ENCODE peak calls at places on chromosomes 16 and 17, in four cellular contexts. D is germinal center, B is epithelial cell of esophagus, G is NCI-H748 treated with DMSO at 0.1 percent for 48 hours. N is an unnamed sample.

GRCh38 chr17:40534431-40535189 is 30.7 kb downstream of the CCR7 start:
- DNase-seq in D (no peak), B (no peak), G (no peak), N (no peak)

GRCh38 chr17:42744283-42744805 is 496 bp downstream of the EZH1 start:
- DNase-seq in D (peak), B (peak), G (peak), N (peak)

GRCh38 chr17:35257080-35257701 is 14.3 kb downstream of the SLFN5 start:
- DNase-seq in D (no peak), B (peak), G (peak), N (no peak)

GRCh38 chr17:48427598-48427997 is 2.4 kb downstream of the SKAP1 start:
- DNase-seq in D (no peak), B (no peak), G (no peak), N (peak)

GRCh38 chr17:63434951-63435571 is 11.0 kb downstream of the CYB561 start:
- DNase-seq in D (no peak), B (peak), G (no peak), N (no peak)

GRCh38 chr16:3780570-3780969 is 63.2 kb upstream of the TRAP1 start:
- DNase-seq in D (no peak), B (peak), G (no peak), N (no peak)

GRCh38 chr17:57948555-57949420 is 6.4 kb downstream of the CUEDC1 start:
- DNase-seq in D (no peak), B (peak), G (no peak), N (no peak)

GRCh38 chr17:17781591-17782424 is 55.0 kb downstream of the SREBF1 start:
- DNase-seq in D (no peak), B (peak), G (peak), N (no peak)

GRCh38 chr17:40303706-40304450 is 5.1 kb upstream of the RARA start:
- DNase-seq in D (no peak), B (peak), G (no peak), N (no peak)

GRCh38 chr16:68338326-68339119 is 27.7 kb downstream of the PRMT7 start:
- DNase-seq in D (no peak), B (no peak), G (no peak), N (no peak)

GRCh38 chr16:982152-983043 is 828 bp downstream of the SOX8 start:
- DNase-seq in D (no peak), B (no peak), G (no peak), N (no peak)

GRCh38 chr17:3542410-3543088 is 15.1 kb downstream of the TRPV3 start:
- DNase-seq in D (no peak), B (no peak), G (no peak), N (no peak)

GRCh38 chr16:27774779-27775178 is 224.8 kb downstream of the KATNIP start:
- DNase-seq in D (no peak), B (no peak), G (no peak), N (no peak)

GRCh38 chr16:86289304-86289703 is 221.0 kb upstream of the FOXF1 start:
- DNase-seq in D (no peak), B (no peak), G (no peak), N (no peak)

GRCh38 chr17:45940826-45941225 is 46.5 kb downstream of the MAPT start:
- DNase-seq in D (no peak), B (no peak), G (no peak), N (no peak)

GRCh38 chr17:40993856-40994255 is at the start of gene KRTAP3-3:
- DNase-seq in D (no peak), B (no peak), G (peak), N (no peak)

GRCh38 chr16:85622683-85623082 is 9.6 kb downstream of the GSE1 start:
- DNase-seq in D (no peak), B (no peak), G (no peak), N (no peak)

GRCh38 chr16:30434852-30435251 is 5.0 kb upstream of the DCTPP1 start:
- DNase-seq in D (no peak), B (peak), G (no peak), N (no peak)

GRCh38 chr17:41530062-41531048 is 2.2 kb upstream of the KRT19 start:
- DNase-seq in D (no peak), B (peak), G (no peak), N (no peak)

GRCh38 chr17:49031965-49032928 is 35.1 kb downstream of the IGF2BP1 start:
- DNase-seq in D (peak), B (peak), G (peak), N (peak)

GRCh38 chr17:41492351-41492750 is 2.6 kb upstream of the KRT36 start:
- DNase-seq in D (no peak), B (no peak), G (no peak), N (no peak)

GRCh38 chr17:2023692-2024571 is 1.2 kb downstream of the RTN4RL1 start:
- DNase-seq in D (peak), B (peak), G (peak), N (no peak)

GRCh38 chr16:66462912-66463311 is 35.8 kb downstream of the BEAN1 start:
- DNase-seq in D (no peak), B (no peak), G (no peak), N (no peak)

GRCh38 chr17:78316867-78317816 is 42.7 kb downstream of the SOCS3 start:
- DNase-seq in D (no peak), B (no peak), G (no peak), N (no peak)

GRCh38 chr17:48722201-48722907 is at the start of gene PRAC1:
- DNase-seq in D (no peak), B (no peak), G (no peak), N (no peak)